ENCODE peak calls at places on chromosomes 4 and X, in four cellular contexts. G is retina, T is cardiac septum, Y is non-pigmented ciliary epithelial cell. N is an unnamed sample.

GRCh38 chr4:109848501-109848900 is 594 bp downstream of the LRIT3 start:
- DNase-seq in G (no peak), T (no peak), Y (no peak), N (no peak)

GRCh38 chrX:48938721-48939416 is 18.5 kb downstream of the OTUD5 start:
- DNase-seq in G (no peak), Y (no peak), T (no peak), N (peak)

GRCh38 chrX:2707334-2707760 is 16.3 kb downstream of the CD99 start:
- DNase-seq in Y (no peak), G (peak), T (no peak), N (peak)

GRCh38 chr4:190020790-190021717 is 6.0 kb downstream of the FRG2 start:
- DNase-seq in G (peak), T (peak), Y (no peak), N (no peak)

GRCh38 chr4:142155347-142155746 is 519.0 kb downstream of the IL15 start:
- DNase-seq in G (peak), T (no peak), Y (no peak), N (no peak)

GRCh38 chrX:38717871-38718270 is 83.4 kb upstream of the MID1IP1 start:
- DNase-seq in T (no peak), Y (peak), G (no peak), N (no peak)

GRCh38 chrX:56232221-56233082 is at the start of gene KLF8:
- DNase-seq in T (no peak), Y (no peak), G (peak), N (peak)

GRCh38 chrX:22520128-22520828 is 247.6 kb downstream of the CBLL2 start:
- DNase-seq in T (no peak), Y (no peak), G (no peak), N (no peak)

GRCh38 chr4:81472249-81473085 is 760 bp upstream of the RASGEF1B start:
- DNase-seq in T (no peak), Y (no peak), G (no peak), N (no peak)

GRCh38 chr4:72896515-72896914 is 173.0 kb downstream of the COX18 start:
- DNase-seq in T (no peak), Y (peak), G (no peak), N (no peak)

N was measured in T-helper 17 cell.